ENCODE peak calls at places on chromosomes 4 and X, in six cellular contexts. C, N, A, H, B and V are unnamed samples.

GRCh38 chrX:39661508-39661907 is 436.2 kb downstream of the BCOR start:
- DNase-seq in N (no peak), C (no peak), H (no peak), B (no peak), A (no peak), V (no peak)

GRCh38 chr4:174245714-174246113 is 37.8 kb downstream of the FBXO8 start:
- DNase-seq in N (no peak), A (no peak), H (no peak), B (no peak), C (no peak), V (no peak)

GRCh38 chr4:69689530-69690111 is 36.6 kb upstream of the UGT2A1 start:
- DNase-seq in B (peak), N (no peak), A (no peak), H (peak), C (no peak), V (peak)

GRCh38 chrX:109270580-109271484 is 211.1 kb downstream of the GUCY2F start:
- DNase-seq in N (no peak), A (no peak), B (no peak), H (no peak), C (no peak), V (no peak)

GRCh38 chrX:121455890-121456289 is 408.5 kb downstream of the GLUD2 start:
- DNase-seq in C (no peak), N (no peak), A (no peak), B (no peak), H (no peak), V (no peak)

GRCh38 chr4:94741304-94741703 is 16.5 kb upstream of the BMPR1B start:
- DNase-seq in H (no peak), B (peak), C (no peak), A (no peak), N (no peak), V (no peak)

GRCh38 chr4:73311428-73311827 is 52.8 kb upstream of the ANKRD17 start:
- DNase-seq in H (peak), N (no peak), B (peak), C (no peak), A (no peak), V (no peak)

GRCh38 chr4:187218705-187219245 is 495.1 kb upstream of the FAT1 start:
- DNase-seq in C (no peak), N (no peak), B (peak), H (no peak), A (no peak), V (no peak)

GRCh38 chrX:16212436-16212835 is 45.2 kb downstream of the MAGEB17 start:
- DNase-seq in B (peak), A (no peak), C (no peak), H (no peak), N (no peak), V (no peak)

GRCh38 chr4:164221631-164222030 is 532.3 kb upstream of the SMIM31 start:
- DNase-seq in C (no peak), A (no peak), N (no peak), B (no peak), H (no peak), V (no peak)

GRCh38 chr4:54545663-54546424 is 111.9 kb upstream of the KIT start:
- DNase-seq in C (no peak), N (no peak), B (peak), A (no peak), H (no peak), V (no peak)

GRCh38 chr4:112978691-112979472 is 70.6 kb upstream of the ANK2 start:
- DNase-seq in A (no peak), B (peak), N (no peak), H (no peak), C (no peak), V (no peak)

GRCh38 chr4:5019274-5019673 is at the start of gene CYTL1:
- DNase-seq in C (no peak), A (no peak), B (no peak), H (no peak), N (no peak), V (no peak)

GRCh38 chrX:318068-318738 is 393 bp downstream of the GTPBP6 start:
- DNase-seq in N (no peak), H (no peak), A (peak), C (peak), B (peak), V (peak)

GRCh38 chrX:132270699-132271098 is 51.5 kb upstream of the RAP2C start:
- DNase-seq in A (peak), N (no peak), H (no peak), B (peak), C (no peak), V (peak)